ENCODE peak calls at places on chromosome 19, in seven cellular contexts. K is CD8-positive, alpha-beta T cell; J is adrenal gland; L is brain microvascular endothelial cell; R is AG04450; N is heart left ventricle; Y is thoracic aorta. P is an unnamed sample.
A peak's percentile ranks its signal among the peaks of the same experiment; 100 is the strongest.

GRCh38 chr19:4474504-4475136 is 2.5 kb downstream of the HDGFL2 start:
- DNase-seq in R (no peak), J (no peak), Y (no peak), K (no peak), L (peak; percentile 52), N (no peak), P (no peak)

GRCh38 chr19:41869374-41869955 is 7.6 kb upstream of the CD79A start:
- DNase-seq in L (no peak), J (no peak), Y (no peak), N (no peak), R (no peak), K (no peak), P (no peak)

GRCh38 chr19:19062454-19063182 is 1.2 kb upstream of the SLC25A42 start:
- DNase-seq in J (no peak), N (no peak), L (peak; percentile 11), K (no peak), Y (no peak), R (peak; percentile 11), P (peak; percentile 57)

GRCh38 chr19:3507371-3508120 is 1.4 kb downstream of the FZR1 start:
- DNase-seq in N (no peak), K (no peak), J (peak; percentile 77), Y (no peak), R (no peak), L (no peak), P (no peak)

GRCh38 chr19:31297991-31298390 is 51.2 kb downstream of the TSHZ3 start:
- DNase-seq in L (no peak), N (no peak), Y (no peak), K (no peak), R (no peak), J (no peak), P (no peak)

GRCh38 chr19:41707502-41707812 is 969 bp upstream of the CEACAM5 start:
- DNase-seq in L (no peak), K (no peak), R (no peak), N (no peak), J (no peak), Y (no peak), P (no peak)

GRCh38 chr19:1156305-1156801 is 17.7 kb downstream of the SBNO2 start:
- DNase-seq in N (no peak), R (no peak), J (peak; percentile 72), Y (no peak), K (no peak), L (no peak), P (peak; percentile 72)

GRCh38 chr19:39449116-39449797 is 3.9 kb downstream of the SUPT5H start:
- DNase-seq in J (no peak), Y (no peak), R (no peak), L (no peak), K (no peak), N (no peak), P (no peak)

GRCh38 chr19:36169084-36169760 is 17.0 kb upstream of the COX7A1 start:
- DNase-seq in N (peak; percentile 44), Y (no peak), L (no peak), K (no peak), R (no peak), J (peak; percentile 73), P (no peak)

GRCh38 chr19:18046066-18046718 is 38.2 kb downstream of the ARRDC2 start:
- DNase-seq in J (peak; percentile 76), K (no peak), L (peak; percentile 59), Y (no peak), N (no peak), R (no peak), P (no peak)

GRCh38 chr19:2327773-2328400 is 499 bp downstream of the LSM7 start:
- DNase-seq in J (peak; percentile 69), L (peak; percentile 86), Y (peak; percentile 19), N (no peak), R (peak; percentile 29), K (no peak), P (no peak)

GRCh38 chr19:50838239-50838638 is 4.9 kb upstream of the KLK15 start:
- DNase-seq in R (no peak), J (no peak), N (no peak), K (no peak), Y (no peak), L (no peak), P (no peak)

GRCh38 chr19:11096210-11096841 is 7.1 kb downstream of the LDLR start:
- DNase-seq in L (peak; percentile 57), N (peak; percentile 79), J (peak; percentile 82), R (no peak), Y (no peak), K (peak; percentile 62), P (no peak)

GRCh38 chr19:18503337-18503970 is 18.4 kb downstream of the ELL start:
- DNase-seq in L (no peak), K (no peak), N (no peak), J (peak; percentile 58), Y (no peak), R (no peak), P (no peak)

GRCh38 chr19:53254451-53255341 is at the start of gene ZNF677:
- DNase-seq in L (peak; percentile 70), K (peak; percentile 87), R (peak; percentile 41), J (peak; percentile 94), N (peak; percentile 97), Y (peak; percentile 48), P (peak; percentile 93)

GRCh38 chr19:35715981-35716734 is 1.6 kb upstream of the KMT2B start:
- DNase-seq in J (peak; percentile 81), R (no peak), L (peak; percentile 9), K (no peak), N (peak; percentile 68), Y (no peak), P (peak; percentile 92)

GRCh38 chr19:57302020-57302465 is 18.2 kb upstream of the ZNF543 start:
- DNase-seq in R (peak; percentile 87), J (peak; percentile 91), L (peak; percentile 93), Y (no peak), N (peak; percentile 25), K (no peak), P (no peak)

GRCh38 chr19:44851427-44851826 is 5.3 kb downstream of the NECTIN2 start:
- DNase-seq in K (no peak), L (no peak), Y (no peak), J (no peak), N (no peak), R (no peak), P (no peak)

GRCh38 chr19:3603121-3603841 is 3.4 kb downstream of the TBXA2R start:
- DNase-seq in L (no peak), K (no peak), R (no peak), Y (no peak), N (no peak), J (peak; percentile 90), P (no peak)

GRCh38 chr19:1027953-1028902 is 1.8 kb downstream of the CNN2 start:
- DNase-seq in K (peak; percentile 83), J (peak; percentile 84), N (peak; percentile 76), L (peak; percentile 89), Y (no peak), R (peak; percentile 93), P (peak; percentile 75)

GRCh38 chr19:18157465-18158063 is 4.6 kb downstream of the PIK3R2 start:
- DNase-seq in R (no peak), N (no peak), L (no peak), K (no peak), J (peak; percentile 88), Y (no peak), P (no peak)

GRCh38 chr19:10871711-10872550 is 578 bp downstream of the CARM1 start:
- DNase-seq in J (peak; percentile 75), N (peak; percentile 55), K (peak; percentile 64), Y (no peak), R (no peak), L (no peak), P (peak; percentile 55)

GRCh38 chr19:30228113-30228725 is 144.0 kb upstream of the ZNF536 start:
- DNase-seq in R (no peak), J (peak; percentile 66), K (no peak), Y (no peak), N (no peak), L (no peak), P (no peak)
- H3K4me3 ChIP-seq in R (peak overlapping the region; percentile 34), J (peak overlapping the region; percentile 77), K (no peak overlapping the region), Y (peak overlapping the region; percentile 79), N (peak overlapping the region; percentile 69), L (peak overlapping the region; percentile 39), P (peak overlapping the region; percentile 29)

GRCh38 chr19:8539621-8540149 is 25.7 kb upstream of the ZNF414 start:
- DNase-seq in Y (no peak), J (no peak), L (no peak), K (no peak), N (no peak), R (no peak), P (no peak)
- TF ChIP-seq CTCF in Y (no peak), J (no peak), L (no peak), K (no peak), N (no peak), R (no peak), P (no peak)

GRCh38 chr19:29530549-29531457 is 5.0 kb downstream of the VSTM2B start:
- DNase-seq in R (no peak), J (no peak), N (no peak), K (no peak), Y (no peak), L (no peak), P (no peak)
- H3K4me3 ChIP-seq in R (no peak overlapping the region), J (no peak overlapping the region), N (no peak overlapping the region), K (no peak overlapping the region), Y (no peak overlapping the region), L (no peak overlapping the region), P (no peak overlapping the region)

GRCh38 chr19:17005000-17005399 is 21.6 kb downstream of the CPAMD8 start:
- DNase-seq in L (no peak), K (no peak), J (no peak), Y (no peak), N (no peak), R (no peak), P (no peak)
- TF ChIP-seq CTCF in L (peak; percentile 6), K (no peak), J (no peak), Y (no peak), N (no peak), R (peak; percentile 5), P (no peak)

GRCh38 chr19:46346821-46347571 is at the start of gene PPP5C:
- DNase-seq in Y (peak; percentile 58), L (peak; percentile 80), N (peak; percentile 97), K (peak; percentile 88), R (peak; percentile 72), J (peak; percentile 95), P (peak; percentile 97)

GRCh38 chr19:46349311-46349993 is 2.6 kb downstream of the PPP5C start:
- DNase-seq in L (no peak), R (no peak), K (no peak), J (no peak), Y (no peak), N (no peak), P (peak; percentile 43)

GRCh38 chr19:46350029-46350757 is 3.3 kb downstream of the PPP5C start:
- DNase-seq in K (peak; percentile 55), Y (no peak), L (no peak), N (peak; percentile 46), R (no peak), J (no peak), P (no peak)

GRCh38 chr19:46347572-46347883 is 641 bp downstream of the PPP5C start:
- DNase-seq in J (no peak), K (no peak), Y (no peak), L (no peak), N (no peak), R (no peak), P (no peak)

DNA sequence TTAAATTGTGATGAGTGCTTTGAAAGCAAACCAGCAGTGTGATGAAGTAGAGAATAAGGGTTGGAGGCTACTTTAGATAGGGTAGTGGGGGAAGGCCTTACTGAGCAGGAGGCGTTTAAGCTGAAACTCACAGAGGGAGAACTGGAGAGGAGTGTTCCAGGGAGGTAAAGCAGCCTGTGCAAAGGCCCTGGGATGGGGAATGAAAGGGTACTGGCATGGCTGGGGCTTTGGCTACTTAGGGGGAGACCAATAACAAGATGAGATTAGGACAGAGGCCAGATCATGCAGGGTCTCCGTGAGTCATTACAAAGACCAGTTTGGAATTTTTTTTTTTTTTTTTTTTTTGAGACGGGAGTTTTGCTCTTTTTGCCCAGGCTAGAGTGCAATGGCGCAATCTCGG is 1.1 kb downstream of the PPP5C start:
- DNase-seq in K (no peak), L (no peak), R (no peak), N (no peak), J (no peak), Y (no peak), P (no peak)
- H3K4me3 ChIP-seq in K (peak overlapping the region; percentile 97), L (peak overlapping the region; percentile 99), R (peak overlapping the region; percentile 99), N (peak overlapping the region; percentile 85), J (peak overlapping the region; percentile 90), Y (peak overlapping the region; percentile 99), P (peak overlapping the region; percentile 75)

P was measured in left lung.